ENCODE peak calls at places on chromosomes 16 and 17, in nine cellular contexts. Q, B, T, Z, M, V, O, A and F are unnamed samples.

GRCh38 chr16:29649560-29650494 is 13.2 kb upstream of the SPN start:
- DNase-seq in Z (no peak), Q (no peak), V (no peak), T (no peak), O (no peak), B (no peak), M (no peak), A (no peak), F (no peak)

GRCh38 chr17:83173997-83174858 is 94.8 kb downstream of the METRNL start:
- DNase-seq in O (peak; percentile 68), V (peak; percentile 30), A (no peak), M (no peak), Z (peak; percentile 59), Q (no peak), T (peak; percentile 54), B (peak; percentile 17), F (peak; percentile 6)

GRCh38 chr17:11279776-11280344 is 38.8 kb downstream of the SHISA6 start:
- DNase-seq in V (no peak), O (no peak), B (no peak), A (no peak), T (no peak), M (no peak), Q (no peak), Z (no peak), F (no peak)

GRCh38 chr16:56848955-56849689 is 15.9 kb upstream of the SLC12A3 start:
- DNase-seq in T (no peak), O (no peak), M (peak; percentile 89), Z (peak; percentile 84), A (no peak), B (no peak), Q (peak; percentile 65), V (no peak), F (no peak)

GRCh38 chr16:71360378-71360777 is 1.9 kb downstream of the CALB2 start:
- DNase-seq in O (peak; percentile 63), V (no peak), Z (peak; percentile 92), A (no peak), M (peak; percentile 97), B (no peak), Q (peak; percentile 71), T (no peak), F (no peak)

GRCh38 chr17:32519769-32520701 is 33.2 kb downstream of the CDK5R1 start:
- DNase-seq in A (no peak), M (peak; percentile 49), Q (no peak), B (peak; percentile 26), O (peak; percentile 58), V (no peak), T (no peak), Z (peak; percentile 17), F (peak; percentile 62)

GRCh38 chr17:73722163-73722562 is 77.9 kb upstream of the SDK2 start:
- DNase-seq in Z (no peak), B (no peak), M (no peak), O (no peak), V (no peak), Q (no peak), T (no peak), A (no peak), F (no peak)

GRCh38 chr16:5479925-5480324 is 382.3 kb upstream of the EEF2KMT start:
- DNase-seq in B (no peak), M (no peak), A (no peak), V (no peak), Z (no peak), O (no peak), Q (no peak), T (no peak), F (no peak)

GRCh38 chr17:7321466-7321865 is 6.3 kb upstream of the GPS2 start:
- DNase-seq in Z (no peak), V (no peak), T (no peak), M (no peak), O (no peak), A (no peak), Q (no peak), B (no peak), F (no peak)

GRCh38 chr17:40035162-40035559 is 19.0 kb downstream of the MED24 start:
- DNase-seq in T (no peak), B (no peak), M (peak; percentile 25), O (peak; percentile 54), A (no peak), Z (peak; percentile 62), Q (no peak), V (no peak), F (no peak)
- TF ChIP-seq CTCF in T (peak; percentile 19), B (peak; percentile 44), M (peak; percentile 86), O (peak; percentile 49), A (peak; percentile 19), Z (peak; percentile 79), Q (peak; percentile 83), V (peak; percentile 15), F (no peak)

DNA sequence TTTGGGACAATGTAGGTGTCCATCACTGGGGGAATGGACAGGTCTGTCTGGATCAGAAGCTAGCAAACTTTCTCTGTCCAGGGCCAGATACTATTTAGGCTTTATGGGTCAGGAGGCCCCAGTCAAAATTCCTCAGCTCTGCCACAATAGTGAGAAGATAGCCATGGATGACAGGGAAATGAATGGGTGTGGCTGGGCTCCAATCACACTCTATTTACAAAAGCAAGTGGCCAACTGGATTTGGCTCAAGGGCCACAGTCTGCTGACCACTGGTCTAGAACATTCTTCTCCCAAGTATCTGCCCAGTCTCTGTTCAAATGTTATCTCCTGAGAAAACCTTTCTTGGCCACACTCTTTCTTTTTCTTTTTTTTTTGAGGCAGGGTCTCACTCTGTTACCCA is 339.9 kb downstream of the SOX9 start:
- DNase-seq in Z (no peak), A (no peak), V (no peak), O (no peak), T (no peak), M (peak; percentile 73), B (no peak), Q (no peak), F (no peak)
- TF ChIP-seq CTCF in Z (no peak), A (no peak), V (no peak), O (no peak), T (no peak), M (no peak), B (no peak), Q (no peak), F (no peak)

GRCh38 chr16:68432701-68433100 is 15.6 kb downstream of the SMPD3 start:
- DNase-seq in Z (no peak), Q (no peak), O (no peak), B (no peak), T (no peak), V (no peak), M (no peak), A (no peak), F (no peak)

GRCh38 chr16:68433316-68433715 is 15.0 kb downstream of the SMPD3 start:
- DNase-seq in M (no peak), B (no peak), A (no peak), Q (no peak), Z (no peak), V (no peak), T (no peak), O (no peak), F (no peak)

GRCh38 chr16:68434654-68435210 is 13.6 kb downstream of the SMPD3 start:
- DNase-seq in Z (no peak), O (peak; percentile 28), Q (no peak), A (no peak), B (peak; percentile 91), V (no peak), T (no peak), M (no peak), F (no peak)

GRCh38 chr16:68436581-68436980 is 11.7 kb downstream of the SMPD3 start:
- DNase-seq in V (no peak), B (no peak), A (no peak), T (no peak), Z (peak; percentile 5), Q (no peak), O (no peak), M (no peak), F (no peak)
- TF ChIP-seq CTCF in V (no peak), B (no peak), A (no peak), T (peak; percentile 18), Z (peak; percentile 32), Q (peak; percentile 9), O (peak; percentile 17), M (peak; percentile 22), F (no peak)

DNA sequence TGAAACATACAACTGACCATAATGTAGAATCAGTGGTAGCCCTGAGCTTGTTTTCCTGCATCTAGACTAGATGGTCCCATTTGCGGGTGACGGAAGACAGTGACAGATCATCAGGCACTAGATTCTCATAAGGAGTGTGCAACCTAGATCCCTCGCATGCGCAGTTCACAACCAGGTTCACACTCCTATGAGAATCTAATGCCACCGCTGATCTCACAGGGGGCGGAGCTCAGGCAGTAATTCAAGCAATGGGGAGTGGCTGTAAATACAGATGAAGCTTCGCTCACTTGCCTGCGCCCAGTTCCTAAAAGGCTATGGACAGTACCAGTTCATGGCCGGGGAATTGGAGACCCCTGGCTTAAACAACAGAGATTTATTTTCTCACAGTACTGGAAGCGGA is 656.3 kb downstream of the HS3ST4 start:
- DNase-seq in Q (no peak), Z (no peak), B (no peak), O (no peak), A (no peak), M (no peak), T (no peak), V (no peak), F (no peak)
- TF ChIP-seq CTCF in Q (no peak), Z (no peak), B (no peak), O (no peak), A (no peak), M (no peak), T (no peak), V (no peak), F (no peak)